ENCODE peak calls at places on chromosomes 13 and 19, in six cellular contexts. One of them, this sample, is unnamed.

GRCh38 chr13:111844682-111845081 is 222.3 kb upstream of the SOX1 start:
- DNase-seq in brain microvascular endothelial cell: no peak
- DNase-seq in astrocyte of the cerebellum: no peak
- DNase-seq in activated CD4-positive, alpha-beta T cell treated with anti-CD3 and anti-CD28 coated beads for 48 hours: no peak
- DNase-seq in activated T-cell treated with anti-CD3 and anti-CD28 coated beads, Interleukin-2, amount 50 U/mL, for 72 hours: no peak
- DNase-seq in stimulated activated CD8-positive, alpha-beta memory T cell treated with anti-CD3 and anti-CD28 coated beads, Interleukin-15, amount 100 ng/mL, for 24 hours: no peak
- DNase-seq in this sample: no peak

GRCh38 chr13:23447927-23448326 is 14.4 kb upstream of the SACS start:
- DNase-seq in astrocyte of the cerebellum: no peak
- DNase-seq in activated CD4-positive, alpha-beta T cell treated with anti-CD3 and anti-CD28 coated beads for 48 hours: no peak
- DNase-seq in stimulated activated CD8-positive, alpha-beta memory T cell treated with anti-CD3 and anti-CD28 coated beads, Interleukin-15, amount 100 ng/mL, for 24 hours: no peak
- DNase-seq in brain microvascular endothelial cell: no peak
- DNase-seq in activated T-cell treated with anti-CD3 and anti-CD28 coated beads, Interleukin-2, amount 50 U/mL, for 72 hours: no peak
- DNase-seq in this sample: no peak

GRCh38 chr19:18504886-18505610 is 16.8 kb downstream of the ELL start:
- DNase-seq in activated CD4-positive, alpha-beta T cell treated with anti-CD3 and anti-CD28 coated beads for 48 hours: peak; percentile 57
- DNase-seq in activated T-cell treated with anti-CD3 and anti-CD28 coated beads, Interleukin-2, amount 50 U/mL, for 72 hours: no peak
- DNase-seq in stimulated activated CD8-positive, alpha-beta memory T cell treated with anti-CD3 and anti-CD28 coated beads, Interleukin-15, amount 100 ng/mL, for 24 hours: no peak
- DNase-seq in astrocyte of the cerebellum: no peak
- DNase-seq in brain microvascular endothelial cell: no peak
- DNase-seq in this sample: no peak

GRCh38 chr19:16446108-16447014 is 25.4 kb downstream of the EPS15L1 start:
- DNase-seq in astrocyte of the cerebellum: no peak
- DNase-seq in stimulated activated CD8-positive, alpha-beta memory T cell treated with anti-CD3 and anti-CD28 coated beads, Interleukin-15, amount 100 ng/mL, for 24 hours: no peak
- DNase-seq in activated T-cell treated with anti-CD3 and anti-CD28 coated beads, Interleukin-2, amount 50 U/mL, for 72 hours: no peak
- DNase-seq in activated CD4-positive, alpha-beta T cell treated with anti-CD3 and anti-CD28 coated beads for 48 hours: no peak
- DNase-seq in brain microvascular endothelial cell: peak; percentile 42
- DNase-seq in this sample: no peak

GRCh38 chr13:30998548-30999140 is 66.2 kb downstream of the TEX26 start:
- DNase-seq in astrocyte of the cerebellum: peak; percentile 38
- DNase-seq in activated T-cell treated with anti-CD3 and anti-CD28 coated beads, Interleukin-2, amount 50 U/mL, for 72 hours: no peak
- DNase-seq in activated CD4-positive, alpha-beta T cell treated with anti-CD3 and anti-CD28 coated beads for 48 hours: no peak
- DNase-seq in brain microvascular endothelial cell: peak; percentile 46
- DNase-seq in stimulated activated CD8-positive, alpha-beta memory T cell treated with anti-CD3 and anti-CD28 coated beads, Interleukin-15, amount 100 ng/mL, for 24 hours: no peak
- DNase-seq in this sample: no peak

GRCh38 chr13:112892759-112893569 is 76.0 kb upstream of the MCF2L start:
- DNase-seq in activated T-cell treated with anti-CD3 and anti-CD28 coated beads, Interleukin-2, amount 50 U/mL, for 72 hours: no peak
- DNase-seq in astrocyte of the cerebellum: no peak
- DNase-seq in brain microvascular endothelial cell: no peak
- DNase-seq in activated CD4-positive, alpha-beta T cell treated with anti-CD3 and anti-CD28 coated beads for 48 hours: no peak
- DNase-seq in stimulated activated CD8-positive, alpha-beta memory T cell treated with anti-CD3 and anti-CD28 coated beads, Interleukin-15, amount 100 ng/mL, for 24 hours: no peak
- DNase-seq in this sample: no peak

GRCh38 chr19:46863818-46864629 is 3.2 kb downstream of the ARHGAP35 start:
- DNase-seq in astrocyte of the cerebellum: peak; percentile 76
- DNase-seq in brain microvascular endothelial cell: peak; percentile 52
- DNase-seq in activated T-cell treated with anti-CD3 and anti-CD28 coated beads, Interleukin-2, amount 50 U/mL, for 72 hours: no peak
- DNase-seq in stimulated activated CD8-positive, alpha-beta memory T cell treated with anti-CD3 and anti-CD28 coated beads, Interleukin-15, amount 100 ng/mL, for 24 hours: no peak
- DNase-seq in activated CD4-positive, alpha-beta T cell treated with anti-CD3 and anti-CD28 coated beads for 48 hours: no peak
- DNase-seq in this sample: no peak

GRCh38 chr19:2333807-2334211 is 5.3 kb downstream of the SPPL2B start:
- DNase-seq in stimulated activated CD8-positive, alpha-beta memory T cell treated with anti-CD3 and anti-CD28 coated beads, Interleukin-15, amount 100 ng/mL, for 24 hours: no peak
- DNase-seq in brain microvascular endothelial cell: no peak
- DNase-seq in activated T-cell treated with anti-CD3 and anti-CD28 coated beads, Interleukin-2, amount 50 U/mL, for 72 hours: no peak
- DNase-seq in activated CD4-positive, alpha-beta T cell treated with anti-CD3 and anti-CD28 coated beads for 48 hours: no peak
- DNase-seq in astrocyte of the cerebellum: no peak
- DNase-seq in this sample: no peak

GRCh38 chr19:42516771-42517170 is 11.5 kb downstream of the CEACAM1 start:
- DNase-seq in brain microvascular endothelial cell: no peak
- DNase-seq in astrocyte of the cerebellum: no peak
- DNase-seq in stimulated activated CD8-positive, alpha-beta memory T cell treated with anti-CD3 and anti-CD28 coated beads, Interleukin-15, amount 100 ng/mL, for 24 hours: no peak
- DNase-seq in activated T-cell treated with anti-CD3 and anti-CD28 coated beads, Interleukin-2, amount 50 U/mL, for 72 hours: no peak
- DNase-seq in activated CD4-positive, alpha-beta T cell treated with anti-CD3 and anti-CD28 coated beads for 48 hours: no peak
- DNase-seq in this sample: no peak

GRCh38 chr13:62432906-62433305 is 1017.3 kb upstream of the PCDH20 start:
- DNase-seq in activated T-cell treated with anti-CD3 and anti-CD28 coated beads, Interleukin-2, amount 50 U/mL, for 72 hours: no peak
- DNase-seq in astrocyte of the cerebellum: no peak
- DNase-seq in stimulated activated CD8-positive, alpha-beta memory T cell treated with anti-CD3 and anti-CD28 coated beads, Interleukin-15, amount 100 ng/mL, for 24 hours: no peak
- DNase-seq in brain microvascular endothelial cell: no peak
- DNase-seq in activated CD4-positive, alpha-beta T cell treated with anti-CD3 and anti-CD28 coated beads for 48 hours: no peak
- DNase-seq in this sample: no peak

GRCh38 chr19:827314-827709 is 325 bp upstream of the AZU1 start:
- DNase-seq in activated T-cell treated with anti-CD3 and anti-CD28 coated beads, Interleukin-2, amount 50 U/mL, for 72 hours: no peak
- DNase-seq in activated CD4-positive, alpha-beta T cell treated with anti-CD3 and anti-CD28 coated beads for 48 hours: no peak
- DNase-seq in astrocyte of the cerebellum: no peak
- DNase-seq in stimulated activated CD8-positive, alpha-beta memory T cell treated with anti-CD3 and anti-CD28 coated beads, Interleukin-15, amount 100 ng/mL, for 24 hours: no peak
- DNase-seq in brain microvascular endothelial cell: no peak
- DNase-seq in this sample: no peak

GRCh38 chr13:40398060-40398459 is 268.4 kb downstream of the FOXO1 start:
- DNase-seq in brain microvascular endothelial cell: no peak
- DNase-seq in activated T-cell treated with anti-CD3 and anti-CD28 coated beads, Interleukin-2, amount 50 U/mL, for 72 hours: no peak
- DNase-seq in astrocyte of the cerebellum: no peak
- DNase-seq in activated CD4-positive, alpha-beta T cell treated with anti-CD3 and anti-CD28 coated beads for 48 hours: no peak
- DNase-seq in stimulated activated CD8-positive, alpha-beta memory T cell treated with anti-CD3 and anti-CD28 coated beads, Interleukin-15, amount 100 ng/mL, for 24 hours: no peak
- DNase-seq in this sample: no peak

GRCh38 chr19:20423381-20424207 is 142.0 kb downstream of the ZNF737 start:
- DNase-seq in stimulated activated CD8-positive, alpha-beta memory T cell treated with anti-CD3 and anti-CD28 coated beads, Interleukin-15, amount 100 ng/mL, for 24 hours: peak; percentile 5
- DNase-seq in brain microvascular endothelial cell: peak; percentile 67
- DNase-seq in activated T-cell treated with anti-CD3 and anti-CD28 coated beads, Interleukin-2, amount 50 U/mL, for 72 hours: peak; percentile 15
- DNase-seq in astrocyte of the cerebellum: no peak
- DNase-seq in activated CD4-positive, alpha-beta T cell treated with anti-CD3 and anti-CD28 coated beads for 48 hours: peak; percentile 52
- DNase-seq in this sample: peak; percentile 96

GRCh38 chr13:112857914-112858490 is 111.0 kb upstream of the MCF2L start:
- DNase-seq in brain microvascular endothelial cell: no peak
- DNase-seq in stimulated activated CD8-positive, alpha-beta memory T cell treated with anti-CD3 and anti-CD28 coated beads, Interleukin-15, amount 100 ng/mL, for 24 hours: no peak
- DNase-seq in activated CD4-positive, alpha-beta T cell treated with anti-CD3 and anti-CD28 coated beads for 48 hours: no peak
- DNase-seq in activated T-cell treated with anti-CD3 and anti-CD28 coated beads, Interleukin-2, amount 50 U/mL, for 72 hours: no peak
- DNase-seq in astrocyte of the cerebellum: no peak
- DNase-seq in this sample: no peak

GRCh38 chr19:1863638-1864479 is 480 bp upstream of the KLF16 start:
- DNase-seq in activated CD4-positive, alpha-beta T cell treated with anti-CD3 and anti-CD28 coated beads for 48 hours: peak; percentile 96
- DNase-seq in brain microvascular endothelial cell: peak; percentile 74
- DNase-seq in stimulated activated CD8-positive, alpha-beta memory T cell treated with anti-CD3 and anti-CD28 coated beads, Interleukin-15, amount 100 ng/mL, for 24 hours: peak; percentile 92
- DNase-seq in astrocyte of the cerebellum: peak; percentile 78
- DNase-seq in activated T-cell treated with anti-CD3 and anti-CD28 coated beads, Interleukin-2, amount 50 U/mL, for 72 hours: peak; percentile 96
- DNase-seq in this sample: peak; percentile 79

GRCh38 chr19:5844456-5845433 is 5.2 kb upstream of the FUT6 start:
- DNase-seq in astrocyte of the cerebellum: no peak
- DNase-seq in activated T-cell treated with anti-CD3 and anti-CD28 coated beads, Interleukin-2, amount 50 U/mL, for 72 hours: no peak
- DNase-seq in brain microvascular endothelial cell: no peak
- DNase-seq in activated CD4-positive, alpha-beta T cell treated with anti-CD3 and anti-CD28 coated beads for 48 hours: no peak
- DNase-seq in stimulated activated CD8-positive, alpha-beta memory T cell treated with anti-CD3 and anti-CD28 coated beads, Interleukin-15, amount 100 ng/mL, for 24 hours: no peak
- DNase-seq in this sample: no peak

GRCh38 chr13:26719356-26719945 is 41.1 kb downstream of the GPR12 start:
- DNase-seq in stimulated activated CD8-positive, alpha-beta memory T cell treated with anti-CD3 and anti-CD28 coated beads, Interleukin-15, amount 100 ng/mL, for 24 hours: no peak
- DNase-seq in activated CD4-positive, alpha-beta T cell treated with anti-CD3 and anti-CD28 coated beads for 48 hours: no peak
- DNase-seq in activated T-cell treated with anti-CD3 and anti-CD28 coated beads, Interleukin-2, amount 50 U/mL, for 72 hours: no peak
- DNase-seq in brain microvascular endothelial cell: no peak
- DNase-seq in astrocyte of the cerebellum: no peak
- DNase-seq in this sample: no peak

GRCh38 chr13:99911069-99911964 is 60.2 kb downstream of the ZIC5 start:
- DNase-seq in activated CD4-positive, alpha-beta T cell treated with anti-CD3 and anti-CD28 coated beads for 48 hours: no peak
- DNase-seq in brain microvascular endothelial cell: no peak
- DNase-seq in activated T-cell treated with anti-CD3 and anti-CD28 coated beads, Interleukin-2, amount 50 U/mL, for 72 hours: no peak
- DNase-seq in astrocyte of the cerebellum: no peak
- DNase-seq in stimulated activated CD8-positive, alpha-beta memory T cell treated with anti-CD3 and anti-CD28 coated beads, Interleukin-15, amount 100 ng/mL, for 24 hours: no peak
- DNase-seq in this sample: no peak

GRCh38 chr13:96834626-96835025 is 159.7 kb downstream of the OXGR1 start:
- DNase-seq in astrocyte of the cerebellum: no peak
- DNase-seq in activated T-cell treated with anti-CD3 and anti-CD28 coated beads, Interleukin-2, amount 50 U/mL, for 72 hours: no peak
- DNase-seq in stimulated activated CD8-positive, alpha-beta memory T cell treated with anti-CD3 and anti-CD28 coated beads, Interleukin-15, amount 100 ng/mL, for 24 hours: no peak
- DNase-seq in brain microvascular endothelial cell: no peak
- DNase-seq in activated CD4-positive, alpha-beta T cell treated with anti-CD3 and anti-CD28 coated beads for 48 hours: no peak
- DNase-seq in this sample: peak; percentile 66

GRCh38 chr19:47699360-47699917 is 13.8 kb upstream of the EHD2 start:
- DNase-seq in brain microvascular endothelial cell: no peak
- DNase-seq in astrocyte of the cerebellum: no peak
- DNase-seq in stimulated activated CD8-positive, alpha-beta memory T cell treated with anti-CD3 and anti-CD28 coated beads, Interleukin-15, amount 100 ng/mL, for 24 hours: peak; percentile 37
- DNase-seq in activated T-cell treated with anti-CD3 and anti-CD28 coated beads, Interleukin-2, amount 50 U/mL, for 72 hours: peak; percentile 69
- DNase-seq in activated CD4-positive, alpha-beta T cell treated with anti-CD3 and anti-CD28 coated beads for 48 hours: peak; percentile 79
- DNase-seq in this sample: peak; percentile 60

GRCh38 chr19:45954132-45954531 is 19.5 kb downstream of the NOVA2 start:
- DNase-seq in stimulated activated CD8-positive, alpha-beta memory T cell treated with anti-CD3 and anti-CD28 coated beads, Interleukin-15, amount 100 ng/mL, for 24 hours: no peak
- DNase-seq in astrocyte of the cerebellum: no peak
- DNase-seq in activated CD4-positive, alpha-beta T cell treated with anti-CD3 and anti-CD28 coated beads for 48 hours: no peak
- DNase-seq in activated T-cell treated with anti-CD3 and anti-CD28 coated beads, Interleukin-2, amount 50 U/mL, for 72 hours: no peak
- DNase-seq in brain microvascular endothelial cell: no peak
- DNase-seq in this sample: no peak

GRCh38 chr13:96089749-96090239 is at the start of gene HS6ST3:
- DNase-seq in stimulated activated CD8-positive, alpha-beta memory T cell treated with anti-CD3 and anti-CD28 coated beads, Interleukin-15, amount 100 ng/mL, for 24 hours: no peak
- DNase-seq in activated CD4-positive, alpha-beta T cell treated with anti-CD3 and anti-CD28 coated beads for 48 hours: peak; percentile 8
- DNase-seq in activated T-cell treated with anti-CD3 and anti-CD28 coated beads, Interleukin-2, amount 50 U/mL, for 72 hours: no peak
- DNase-seq in astrocyte of the cerebellum: no peak
- DNase-seq in brain microvascular endothelial cell: no peak
- DNase-seq in this sample: peak; percentile 27

GRCh38 chr19:49936549-49936948 is 7.2 kb upstream of the NUP62 start:
- DNase-seq in brain microvascular endothelial cell: no peak
- DNase-seq in stimulated activated CD8-positive, alpha-beta memory T cell treated with anti-CD3 and anti-CD28 coated beads, Interleukin-15, amount 100 ng/mL, for 24 hours: no peak
- DNase-seq in activated CD4-positive, alpha-beta T cell treated with anti-CD3 and anti-CD28 coated beads for 48 hours: no peak
- DNase-seq in activated T-cell treated with anti-CD3 and anti-CD28 coated beads, Interleukin-2, amount 50 U/mL, for 72 hours: no peak
- DNase-seq in astrocyte of the cerebellum: no peak
- DNase-seq in this sample: no peak

GRCh38 chr19:3554254-3555083 is 2.9 kb downstream of the MFSD12 start:
- DNase-seq in brain microvascular endothelial cell: no peak
- DNase-seq in activated T-cell treated with anti-CD3 and anti-CD28 coated beads, Interleukin-2, amount 50 U/mL, for 72 hours: no peak
- DNase-seq in stimulated activated CD8-positive, alpha-beta memory T cell treated with anti-CD3 and anti-CD28 coated beads, Interleukin-15, amount 100 ng/mL, for 24 hours: no peak
- DNase-seq in activated CD4-positive, alpha-beta T cell treated with anti-CD3 and anti-CD28 coated beads for 48 hours: no peak
- DNase-seq in astrocyte of the cerebellum: no peak
- DNase-seq in this sample: no peak

GRCh38 chr19:42306646-42307045 is 4.2 kb upstream of the PAFAH1B3 start:
- DNase-seq in astrocyte of the cerebellum: no peak
- DNase-seq in activated T-cell treated with anti-CD3 and anti-CD28 coated beads, Interleukin-2, amount 50 U/mL, for 72 hours: no peak
- DNase-seq in brain microvascular endothelial cell: no peak
- DNase-seq in stimulated activated CD8-positive, alpha-beta memory T cell treated with anti-CD3 and anti-CD28 coated beads, Interleukin-15, amount 100 ng/mL, for 24 hours: no peak
- DNase-seq in activated CD4-positive, alpha-beta T cell treated with anti-CD3 and anti-CD28 coated beads for 48 hours: no peak
- DNase-seq in this sample: no peak

GRCh38 chr13:25288966-25289365 is 1.7 kb upstream of the MTMR6 start:
- DNase-seq in activated T-cell treated with anti-CD3 and anti-CD28 coated beads, Interleukin-2, amount 50 U/mL, for 72 hours: no peak
- DNase-seq in astrocyte of the cerebellum: no peak
- DNase-seq in activated CD4-positive, alpha-beta T cell treated with anti-CD3 and anti-CD28 coated beads for 48 hours: no peak
- DNase-seq in stimulated activated CD8-positive, alpha-beta memory T cell treated with anti-CD3 and anti-CD28 coated beads, Interleukin-15, amount 100 ng/mL, for 24 hours: no peak
- DNase-seq in brain microvascular endothelial cell: no peak
- DNase-seq in this sample: no peak

GRCh38 chr19:52492991-52493470 is 34.4 kb upstream of the ZNF808 start:
- DNase-seq in activated CD4-positive, alpha-beta T cell treated with anti-CD3 and anti-CD28 coated beads for 48 hours: peak; percentile 2
- DNase-seq in activated T-cell treated with anti-CD3 and anti-CD28 coated beads, Interleukin-2, amount 50 U/mL, for 72 hours: peak; percentile 12
- DNase-seq in astrocyte of the cerebellum: no peak
- DNase-seq in brain microvascular endothelial cell: no peak
- DNase-seq in stimulated activated CD8-positive, alpha-beta memory T cell treated with anti-CD3 and anti-CD28 coated beads, Interleukin-15, amount 100 ng/mL, for 24 hours: no peak
- DNase-seq in this sample: peak; percentile 58

GRCh38 chr19:1501200-1501595 is 10.2 kb downstream of the REEP6 start:
- DNase-seq in astrocyte of the cerebellum: no peak
- DNase-seq in stimulated activated CD8-positive, alpha-beta memory T cell treated with anti-CD3 and anti-CD28 coated beads, Interleukin-15, amount 100 ng/mL, for 24 hours: no peak
- DNase-seq in activated CD4-positive, alpha-beta T cell treated with anti-CD3 and anti-CD28 coated beads for 48 hours: no peak
- DNase-seq in activated T-cell treated with anti-CD3 and anti-CD28 coated beads, Interleukin-2, amount 50 U/mL, for 72 hours: no peak
- DNase-seq in brain microvascular endothelial cell: no peak
- DNase-seq in this sample: no peak

GRCh38 chr19:57465680-57466381 is 8.9 kb upstream of the VN1R1 start:
- DNase-seq in brain microvascular endothelial cell: no peak
- DNase-seq in activated T-cell treated with anti-CD3 and anti-CD28 coated beads, Interleukin-2, amount 50 U/mL, for 72 hours: peak; percentile 29
- DNase-seq in astrocyte of the cerebellum: no peak
- DNase-seq in stimulated activated CD8-positive, alpha-beta memory T cell treated with anti-CD3 and anti-CD28 coated beads, Interleukin-15, amount 100 ng/mL, for 24 hours: no peak
- DNase-seq in activated CD4-positive, alpha-beta T cell treated with anti-CD3 and anti-CD28 coated beads for 48 hours: peak; percentile 32
- DNase-seq in this sample: peak; percentile 78

GRCh38 chr19:34767967-34768366 is 5.0 kb downstream of the ZNF599 start:
- DNase-seq in stimulated activated CD8-positive, alpha-beta memory T cell treated with anti-CD3 and anti-CD28 coated beads, Interleukin-15, amount 100 ng/mL, for 24 hours: no peak
- DNase-seq in astrocyte of the cerebellum: no peak
- DNase-seq in activated CD4-positive, alpha-beta T cell treated with anti-CD3 and anti-CD28 coated beads for 48 hours: no peak
- DNase-seq in activated T-cell treated with anti-CD3 and anti-CD28 coated beads, Interleukin-2, amount 50 U/mL, for 72 hours: no peak
- DNase-seq in brain microvascular endothelial cell: no peak
- DNase-seq in this sample: no peak

GRCh38 chr13:32423592-32423991 is 4.3 kb downstream of the N4BP2L1 start:
- DNase-seq in activated T-cell treated with anti-CD3 and anti-CD28 coated beads, Interleukin-2, amount 50 U/mL, for 72 hours: no peak
- DNase-seq in brain microvascular endothelial cell: no peak
- DNase-seq in stimulated activated CD8-positive, alpha-beta memory T cell treated with anti-CD3 and anti-CD28 coated beads, Interleukin-15, amount 100 ng/mL, for 24 hours: no peak
- DNase-seq in astrocyte of the cerebellum: no peak
- DNase-seq in activated CD4-positive, alpha-beta T cell treated with anti-CD3 and anti-CD28 coated beads for 48 hours: no peak
- DNase-seq in this sample: no peak

GRCh38 chr19:55377356-55378131 is 918 bp downstream of the TMEM190 start:
- DNase-seq in activated CD4-positive, alpha-beta T cell treated with anti-CD3 and anti-CD28 coated beads for 48 hours: no peak
- DNase-seq in brain microvascular endothelial cell: no peak
- DNase-seq in stimulated activated CD8-positive, alpha-beta memory T cell treated with anti-CD3 and anti-CD28 coated beads, Interleukin-15, amount 100 ng/mL, for 24 hours: no peak
- DNase-seq in astrocyte of the cerebellum: no peak
- DNase-seq in activated T-cell treated with anti-CD3 and anti-CD28 coated beads, Interleukin-2, amount 50 U/mL, for 72 hours: no peak
- DNase-seq in this sample: no peak

GRCh38 chr19:15551183-15552004 is 43.1 kb downstream of the CYP4F22 start:
- DNase-seq in stimulated activated CD8-positive, alpha-beta memory T cell treated with anti-CD3 and anti-CD28 coated beads, Interleukin-15, amount 100 ng/mL, for 24 hours: peak; percentile 40
- DNase-seq in astrocyte of the cerebellum: no peak
- DNase-seq in brain microvascular endothelial cell: no peak
- DNase-seq in activated T-cell treated with anti-CD3 and anti-CD28 coated beads, Interleukin-2, amount 50 U/mL, for 72 hours: peak; percentile 68
- DNase-seq in activated CD4-positive, alpha-beta T cell treated with anti-CD3 and anti-CD28 coated beads for 48 hours: peak; percentile 81
- DNase-seq in this sample: peak; percentile 1

GRCh38 chr13:113814435-113814821 is 49.4 kb downstream of the GAS6 start:
- DNase-seq in brain microvascular endothelial cell: peak; percentile 46
- DNase-seq in activated T-cell treated with anti-CD3 and anti-CD28 coated beads, Interleukin-2, amount 50 U/mL, for 72 hours: no peak
- DNase-seq in activated CD4-positive, alpha-beta T cell treated with anti-CD3 and anti-CD28 coated beads for 48 hours: no peak
- DNase-seq in stimulated activated CD8-positive, alpha-beta memory T cell treated with anti-CD3 and anti-CD28 coated beads, Interleukin-15, amount 100 ng/mL, for 24 hours: no peak
- DNase-seq in astrocyte of the cerebellum: peak; percentile 36
- DNase-seq in this sample: no peak

GRCh38 chr19:18483119-18483518 is 38.8 kb downstream of the ELL start:
- DNase-seq in activated CD4-positive, alpha-beta T cell treated with anti-CD3 and anti-CD28 coated beads for 48 hours: no peak
- DNase-seq in brain microvascular endothelial cell: no peak
- DNase-seq in astrocyte of the cerebellum: no peak
- DNase-seq in activated T-cell treated with anti-CD3 and anti-CD28 coated beads, Interleukin-2, amount 50 U/mL, for 72 hours: no peak
- DNase-seq in stimulated activated CD8-positive, alpha-beta memory T cell treated with anti-CD3 and anti-CD28 coated beads, Interleukin-15, amount 100 ng/mL, for 24 hours: no peak
- DNase-seq in this sample: no peak

GRCh38 chr19:6241680-6242079 is 38.1 kb downstream of the MLLT1 start:
- DNase-seq in astrocyte of the cerebellum: no peak
- DNase-seq in stimulated activated CD8-positive, alpha-beta memory T cell treated with anti-CD3 and anti-CD28 coated beads, Interleukin-15, amount 100 ng/mL, for 24 hours: no peak
- DNase-seq in activated CD4-positive, alpha-beta T cell treated with anti-CD3 and anti-CD28 coated beads for 48 hours: no peak
- DNase-seq in brain microvascular endothelial cell: no peak
- DNase-seq in activated T-cell treated with anti-CD3 and anti-CD28 coated beads, Interleukin-2, amount 50 U/mL, for 72 hours: no peak
- DNase-seq in this sample: no peak

GRCh38 chr13:110616103-110617101 is 1.1 kb downstream of the NAXD start:
- DNase-seq in brain microvascular endothelial cell: peak; percentile 45
- DNase-seq in activated CD4-positive, alpha-beta T cell treated with anti-CD3 and anti-CD28 coated beads for 48 hours: peak; percentile 51
- DNase-seq in activated T-cell treated with anti-CD3 and anti-CD28 coated beads, Interleukin-2, amount 50 U/mL, for 72 hours: peak; percentile 62
- DNase-seq in astrocyte of the cerebellum: no peak
- DNase-seq in stimulated activated CD8-positive, alpha-beta memory T cell treated with anti-CD3 and anti-CD28 coated beads, Interleukin-15, amount 100 ng/mL, for 24 hours: no peak
- DNase-seq in this sample: peak; percentile 51

GRCh38 chr13:80721689-80722088 is 380.8 kb upstream of the SPRY2 start:
- DNase-seq in stimulated activated CD8-positive, alpha-beta memory T cell treated with anti-CD3 and anti-CD28 coated beads, Interleukin-15, amount 100 ng/mL, for 24 hours: no peak
- DNase-seq in activated T-cell treated with anti-CD3 and anti-CD28 coated beads, Interleukin-2, amount 50 U/mL, for 72 hours: no peak
- DNase-seq in activated CD4-positive, alpha-beta T cell treated with anti-CD3 and anti-CD28 coated beads for 48 hours: no peak
- DNase-seq in brain microvascular endothelial cell: no peak
- DNase-seq in astrocyte of the cerebellum: no peak
- DNase-seq in this sample: no peak

GRCh38 chr19:23882493-23882892 is 32.2 kb upstream of the ZNF726 start:
- DNase-seq in astrocyte of the cerebellum: no peak
- DNase-seq in activated CD4-positive, alpha-beta T cell treated with anti-CD3 and anti-CD28 coated beads for 48 hours: no peak
- DNase-seq in brain microvascular endothelial cell: no peak
- DNase-seq in stimulated activated CD8-positive, alpha-beta memory T cell treated with anti-CD3 and anti-CD28 coated beads, Interleukin-15, amount 100 ng/mL, for 24 hours: no peak
- DNase-seq in activated T-cell treated with anti-CD3 and anti-CD28 coated beads, Interleukin-2, amount 50 U/mL, for 72 hours: no peak
- DNase-seq in this sample: no peak